ENCODE peak calls at places on chromosome X, in nine cellular contexts. I is aorta, C is Calu3, M is ELR, E is T47D, J is WTC11, D is dorsolateral prefrontal cortex, Z is choroid plexus epithelial cell, K is tibial artery. F is an unnamed sample.

GRCh38 chrX:68995780-68996551 is 167.1 kb downstream of the EFNB1 start:
- DNase-seq in C (no peak), M (peak), Z (peak), D (no peak), K (no peak), I (peak), E (no peak), J (no peak), F (no peak)

GRCh38 chrX:24243692-24244091 is 70.2 kb downstream of the SUPT20HL2 start:
- DNase-seq in K (no peak), Z (no peak), M (no peak), C (no peak), E (no peak), J (no peak), D (no peak), I (no peak), F (no peak)

GRCh38 chrX:139881572-139881971 is 51.3 kb downstream of the ATP11C start:
- DNase-seq in Z (peak), C (no peak), M (peak), J (no peak), I (no peak), D (no peak), E (no peak), K (no peak), F (no peak)

GRCh38 chrX:123859409-123859827 is 435 bp upstream of the XIAP start:
- DNase-seq in D (peak), Z (no peak), J (no peak), M (no peak), C (no peak), E (peak), K (no peak), I (no peak), F (no peak)

GRCh38 chrX:99703467-99703866 is 706.6 kb downstream of the PCDH19 start:
- DNase-seq in J (no peak), D (no peak), I (no peak), Z (no peak), K (no peak), C (no peak), E (no peak), M (no peak), F (no peak)

GRCh38 chrX:130728208-130728607 is 174.8 kb downstream of the ENOX2 start:
- DNase-seq in K (no peak), I (no peak), Z (no peak), C (no peak), M (peak), E (no peak), J (no peak), D (no peak), F (no peak)

GRCh38 chrX:54808109-54808604 is 612 bp downstream of the MAGED2 start:
- DNase-seq in E (peak), J (peak), C (peak), Z (no peak), D (peak), K (peak), M (peak), I (peak), F (no peak)

GRCh38 chrX:307261-308111 is 11.1 kb downstream of the GTPBP6 start:
- DNase-seq in K (peak), C (no peak), Z (no peak), I (peak), D (peak), E (no peak), M (no peak), J (no peak), F (no peak)

GRCh38 chrX:72621163-72621562 is 48.5 kb upstream of the HDAC8 start:
- DNase-seq in K (no peak), Z (no peak), C (peak), M (peak), I (no peak), D (no peak), J (no peak), E (no peak), F (no peak)

GRCh38 chrX:14927391-14927790 is 54.2 kb downstream of the MOSPD2 start:
- DNase-seq in Z (peak), D (no peak), M (peak), E (no peak), J (no peak), C (no peak), I (no peak), K (no peak), F (no peak)

GRCh38 chrX:40174594-40175415 is 77.0 kb upstream of the BCOR start:
- DNase-seq in M (peak), Z (peak), J (peak), I (peak), C (no peak), K (peak), D (no peak), E (no peak), F (no peak)

GRCh38 chrX:153648358-153649177 is 1.6 kb downstream of the DUSP9 start:
- DNase-seq in M (no peak), K (peak), Z (no peak), I (peak), E (no peak), D (no peak), C (no peak), J (no peak), F (no peak)